ENCODE peak calls at places on chromosomes 7 and 10, in five cellular contexts. I is RWPE1, A is endothelial cell, F is fibroblast of lung, L is progenitor cell of endocrine pancreas. G is an unnamed sample.

GRCh38 chr7:127588697-127589482 is 679 bp downstream of the ARF5 start:
- DNase-seq in I (peak), A (peak), F (peak), L (peak), G (peak)

GRCh38 chr10:17062009-17062408 is 67.6 kb downstream of the CUBN start:
- DNase-seq in I (peak), A (no peak), F (peak), L (no peak), G (peak)

GRCh38 chr10:78871796-78872195 is 197.0 kb upstream of the ZMIZ1 start:
- DNase-seq in I (no peak), A (no peak), F (no peak), L (no peak), G (no peak)

GRCh38 chr7:141228482-141228881 is 154.6 kb downstream of the TMEM178B start:
- DNase-seq in I (no peak), A (no peak), F (no peak), L (no peak), G (no peak)

GRCh38 chr7:102065226-102065625 is 221.4 kb upstream of the SH2B2 start:
- DNase-seq in I (no peak), A (no peak), F (no peak), L (no peak), G (no peak)

GRCh38 chr10:3720228-3721019 is 64.6 kb downstream of the KLF6 start:
- DNase-seq in I (peak), A (no peak), F (peak), L (no peak), G (peak)

GRCh38 chr10:22133640-22134624 is 83.9 kb downstream of the EBLN1 start:
- DNase-seq in I (no peak), A (no peak), F (peak), L (no peak), G (no peak)

GRCh38 chr10:82660205-82660604 is 785.2 kb downstream of the NRG3 start:
- DNase-seq in I (no peak), A (no peak), F (no peak), L (no peak), G (no peak)

GRCh38 chr7:106015586-106016218 is 52.6 kb downstream of the CDHR3 start:
- DNase-seq in I (no peak), A (no peak), F (peak), L (no peak), G (no peak)

GRCh38 chr10:6069101-6069931 is 7.1 kb upstream of the IL2RA start:
- DNase-seq in I (no peak), A (no peak), F (no peak), L (no peak), G (no peak)

GRCh38 chr7:117781707-117782106 is 91.5 kb downstream of the CTTNBP2 start:
- DNase-seq in I (no peak), A (no peak), F (peak), L (no peak), G (no peak)

GRCh38 chr10:131700506-131700905 is 200.3 kb upstream of the PPP2R2D start:
- DNase-seq in I (no peak), A (no peak), F (no peak), L (peak), G (no peak)

GRCh38 chr10:47173929-47174442 is 126.0 kb upstream of the GDF10 start:
- DNase-seq in I (no peak), A (no peak), F (no peak), L (no peak), G (no peak)

GRCh38 chr7:82745117-82745516 is 301.5 kb upstream of the CACNA2D1 start:
- DNase-seq in I (no peak), A (no peak), F (no peak), L (no peak), G (no peak)

GRCh38 chr7:10739401-10739800 is 234.3 kb upstream of the PHF14 start:
- DNase-seq in I (no peak), A (no peak), F (no peak), L (no peak), G (no peak)
- TF ChIP-seq CTCF in I (no peak), A (no peak), F (no peak), L (no peak), G (no peak)

GRCh38 chr7:1666251-1666778 is 3.8 kb upstream of the ELFN1 start:
- DNase-seq in I (no peak), A (peak), F (no peak), L (peak), G (no peak)

GRCh38 chr7:1665721-1666250 is 4.3 kb upstream of the ELFN1 start:
- DNase-seq in I (no peak), A (peak), F (no peak), L (peak), G (no peak)

GRCh38 chr7:1663243-1663642 is 6.8 kb upstream of the ELFN1 start:
- DNase-seq in I (no peak), A (no peak), F (no peak), L (peak), G (no peak)

GRCh38 chr7:1663857-1664651 is 6.0 kb upstream of the ELFN1 start:
- DNase-seq in I (no peak), A (peak), F (no peak), L (peak), G (no peak)

DNA sequence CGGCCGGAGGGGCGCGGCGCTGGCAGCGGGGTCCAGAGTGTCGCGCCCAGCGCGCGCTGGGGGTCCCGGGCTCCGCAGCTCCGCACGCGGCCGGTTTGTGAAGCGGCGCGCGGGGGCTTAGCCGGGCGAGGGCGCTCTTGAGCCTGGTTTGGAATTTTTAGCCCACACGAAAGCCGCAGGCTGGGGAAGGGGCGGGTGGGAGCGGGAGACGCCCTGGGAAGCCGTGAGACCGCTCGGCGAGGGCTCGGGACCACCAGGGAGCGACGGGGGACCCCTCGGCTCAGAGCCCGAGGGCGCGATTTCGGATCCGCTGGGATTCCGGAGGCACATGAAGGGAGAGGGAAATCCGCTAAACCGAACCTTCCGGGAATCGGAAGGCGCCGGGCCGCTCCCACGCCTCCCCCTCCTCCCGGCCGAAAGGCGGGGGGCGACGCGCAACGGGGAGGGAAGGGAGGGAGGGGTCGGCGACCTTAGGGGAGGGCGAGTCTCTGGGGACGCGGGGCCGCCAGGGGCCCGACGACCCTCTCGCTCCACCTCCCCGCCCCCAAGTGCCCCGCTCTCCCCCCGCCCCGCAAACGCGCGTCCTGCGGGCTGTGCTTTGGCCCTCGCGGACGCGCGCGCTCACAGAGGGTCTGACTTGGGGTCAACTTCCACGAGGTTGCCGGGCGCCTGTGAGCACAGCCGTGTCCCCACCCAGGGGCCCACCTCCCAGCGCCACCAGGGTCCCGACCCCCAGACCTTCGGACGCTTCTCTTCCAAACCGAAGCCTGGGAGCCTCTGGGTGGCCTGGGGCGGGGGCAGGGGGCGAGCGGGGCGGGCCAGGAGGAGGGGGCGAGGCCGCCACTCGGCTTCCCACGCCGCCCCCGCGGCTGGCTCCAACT is 5.1 kb upstream of the ELFN1 start:
- DNase-seq in I (peak), A (peak), F (peak), L (peak), G (peak)
- TF ChIP-seq CTCF in I (peak), A (peak), F (peak), L (peak), G (peak)

GRCh38 chr10:13795653-13796555 is 209.1 kb downstream of the PRPF18 start:
- DNase-seq in I (no peak), A (no peak), F (no peak), L (no peak), G (peak)
- TF ChIP-seq CTCF in I (no peak), A (no peak), F (no peak), L (no peak), G (no peak)

DNA sequence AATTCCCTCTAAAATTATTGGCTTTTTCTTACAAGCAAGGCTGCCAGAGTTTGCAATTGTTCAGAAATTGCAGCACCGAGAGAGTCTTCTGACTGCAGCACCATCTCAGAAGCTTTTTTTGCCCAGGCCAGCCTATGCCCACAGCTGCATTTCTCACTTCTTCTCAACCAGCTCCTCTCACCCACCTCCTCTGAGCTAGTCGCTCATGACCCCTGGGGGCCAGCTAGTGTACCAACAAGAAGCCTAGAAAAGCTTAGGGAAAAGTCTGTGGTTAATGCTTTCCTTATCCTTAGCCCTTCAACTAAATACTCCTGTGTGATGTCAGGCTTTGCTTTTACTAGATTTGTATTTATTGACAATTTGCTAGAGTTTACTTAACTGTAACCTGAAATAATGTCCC is 264.9 kb downstream of the HTR7 start:
- DNase-seq in I (peak), A (peak), F (peak), L (peak), G (peak)
- TF ChIP-seq CTCF in I (peak), A (peak), F (peak), L (peak), G (peak)

G was measured in MCF 10A.